ENCODE peak calls at places on chromosome 5, in eight cellular contexts. W is mammary epithelial cell, L is cardiac muscle cell, T is neuronal stem cell, O is NT2/D1, N is OCI-LY7, Q is tibial artery, J is IMR-90. D is an unnamed sample.

GRCh38 chr5:173807150-173807784 is 80.9 kb upstream of the CPEB4 start:
- DNase-seq in N (no peak), T (no peak), W (no peak), O (no peak), J (no peak), Q (no peak), L (no peak), D (no peak)

GRCh38 chr5:35482167-35482755 is 135.4 kb upstream of the SPEF2 start:
- DNase-seq in Q (no peak), O (no peak), W (no peak), T (no peak), J (no peak), N (no peak), L (no peak), D (no peak)

GRCh38 chr5:168479166-168479565 is 7.1 kb upstream of the RARS1 start:
- DNase-seq in W (peak; percentile 9), O (no peak), J (peak; percentile 19), Q (no peak), N (no peak), T (no peak), L (no peak), D (no peak)

GRCh38 chr5:111545031-111545430 is 32.7 kb upstream of the STARD4 start:
- DNase-seq in N (no peak), J (no peak), O (no peak), W (peak; percentile 58), T (no peak), Q (no peak), L (no peak), D (no peak)

GRCh38 chr5:179795049-179795862 is 1.5 kb downstream of the LTC4S start:
- DNase-seq in J (no peak), Q (peak; percentile 73), O (no peak), T (no peak), W (peak; percentile 64), L (no peak), N (peak; percentile 68), D (no peak)

GRCh38 chr5:143436871-143437270 is 33.4 kb upstream of the NR3C1 start:
- DNase-seq in W (peak; percentile 42), Q (no peak), L (no peak), J (peak; percentile 7), T (no peak), O (no peak), N (no peak), D (no peak)

GRCh38 chr5:104347119-104347708 is 784.6 kb upstream of the NUDT12 start:
- DNase-seq in O (no peak), T (no peak), L (peak; percentile 66), N (no peak), J (peak; percentile 38), W (no peak), Q (no peak), D (no peak)

GRCh38 chr5:125026900-125027731 is 280.7 kb upstream of the ZNF608 start:
- DNase-seq in O (no peak), T (no peak), Q (no peak), W (peak; percentile 74), J (no peak), N (no peak), L (peak; percentile 72), D (no peak)

GRCh38 chr5:111697881-111698757 is 58.9 kb downstream of the NREP start:
- DNase-seq in O (no peak), Q (no peak), W (no peak), J (peak; percentile 42), N (peak; percentile 26), T (no peak), L (peak; percentile 50), D (no peak)

GRCh38 chr5:42949348-42950090 is 90.6 kb downstream of the ANXA2R start:
- DNase-seq in W (no peak), N (peak; percentile 54), T (no peak), Q (peak; percentile 77), J (peak; percentile 83), L (peak; percentile 87), O (no peak), D (peak; percentile 56)
- H3K4me3 ChIP-seq in W (peak overlapping the region; percentile 27), N (peak overlapping the region; percentile 27), T (no peak overlapping the region), Q (peak overlapping the region; percentile 60), J (peak overlapping the region; percentile 28), L (no peak overlapping the region), O (no peak overlapping the region), D (peak overlapping the region; percentile 88)

GRCh38 chr5:141258948-141259347 is 13.8 kb downstream of the PCDHB15 start:
- DNase-seq in T (no peak), J (no peak), Q (no peak), N (no peak), L (no peak), O (no peak), W (no peak), D (no peak)
- H3K9me3 ChIP-seq in T (peaks cover 80% of the 10 kb centered on the region), J (peaks cover 40% of the 10 kb centered on the region), Q (peaks cover 100% of the 10 kb centered on the region), N (peaks cover 41% of the 10 kb centered on the region), L (peaks cover 8% of the 10 kb centered on the region), O (peaks cover 96% of the 10 kb centered on the region), W (peaks cover 38% of the 10 kb centered on the region), D (peaks cover 80% of the 10 kb centered on the region)

GRCh38 chr5:105407190-105407589 is 1844.6 kb upstream of the NUDT12 start:
- DNase-seq in J (no peak), L (no peak), N (no peak), W (no peak), T (no peak), Q (no peak), O (no peak), D (no peak)
- H3K4me3 ChIP-seq in J (no peak overlapping the region), L (no peak overlapping the region), N (no peak overlapping the region), W (no peak overlapping the region), T (no peak overlapping the region), Q (no peak overlapping the region), O (no peak overlapping the region), D (no peak overlapping the region)

GRCh38 chr5:24026288-24026687 is 518.9 kb downstream of the PRDM9 start:
- DNase-seq in W (no peak), N (no peak), Q (no peak), L (no peak), J (no peak), O (no peak), T (no peak), D (no peak)
- H3K9me3 ChIP-seq in W (peaks cover 2% of the 10 kb centered on the region), N (no peaks in the 10 kb centered on the region), Q (peaks cover 9% of the 10 kb centered on the region), L (no peaks in the 10 kb centered on the region), J (peaks cover 3% of the 10 kb centered on the region), O (no peaks in the 10 kb centered on the region), T (no peaks in the 10 kb centered on the region), D (peaks cover 8% of the 10 kb centered on the region)

GRCh38 chr5:175059687-175060194 is 335.4 kb downstream of the MSX2 start:
- DNase-seq in Q (peak; percentile 73), J (peak; percentile 62), T (peak; percentile 72), O (peak; percentile 54), W (no peak), L (no peak), N (no peak), D (no peak)
- H3K4me3 ChIP-seq in Q (peak overlapping the region; percentile 28), J (no peak overlapping the region), T (no peak overlapping the region), O (peak overlapping the region; percentile 33), W (no peak overlapping the region), L (no peak overlapping the region), N (no peak overlapping the region), D (no peak overlapping the region)

GRCh38 chr5:33102551-33102950 is 338.2 kb upstream of the TARS1 start:
- DNase-seq in N (no peak), J (peak; percentile 21), T (no peak), W (no peak), O (no peak), Q (no peak), L (no peak), D (no peak)

DNA sequence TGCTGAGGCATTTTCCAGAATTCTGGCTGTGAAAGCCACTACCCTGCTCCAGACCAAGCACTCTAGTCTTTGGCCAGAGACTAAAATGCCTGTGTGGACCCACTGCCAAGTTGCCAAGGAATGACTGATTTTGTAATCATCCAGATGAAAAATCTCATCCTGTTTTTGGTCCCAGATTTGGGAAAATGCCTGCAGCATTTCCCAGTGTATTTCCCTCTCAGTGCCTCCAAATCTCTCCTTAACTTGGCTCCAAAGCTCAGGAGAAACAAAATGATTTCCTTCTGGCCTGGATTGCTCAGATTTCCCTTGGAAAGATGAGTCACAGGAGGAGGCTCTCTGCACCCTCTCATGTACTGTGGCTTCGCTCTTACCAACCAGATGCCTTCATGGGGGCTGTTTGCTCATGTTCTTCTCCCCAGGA is 335.2 kb upstream of the TARS1 start:
- DNase-seq in L (peak; percentile 67), Q (no peak), O (no peak), J (peak; percentile 82), N (no peak), T (no peak), W (peak; percentile 24), D (no peak)
- H3K9me3 ChIP-seq in L (no peaks in the 10 kb centered on the region), Q (peaks cover 13% of the 10 kb centered on the region), O (peaks cover 33% of the 10 kb centered on the region), J (peaks cover 12% of the 10 kb centered on the region), N (no peaks in the 10 kb centered on the region), T (no peaks in the 10 kb centered on the region), W (peaks cover 16% of the 10 kb centered on the region), D (peaks cover 6% of the 10 kb centered on the region)

DNA sequence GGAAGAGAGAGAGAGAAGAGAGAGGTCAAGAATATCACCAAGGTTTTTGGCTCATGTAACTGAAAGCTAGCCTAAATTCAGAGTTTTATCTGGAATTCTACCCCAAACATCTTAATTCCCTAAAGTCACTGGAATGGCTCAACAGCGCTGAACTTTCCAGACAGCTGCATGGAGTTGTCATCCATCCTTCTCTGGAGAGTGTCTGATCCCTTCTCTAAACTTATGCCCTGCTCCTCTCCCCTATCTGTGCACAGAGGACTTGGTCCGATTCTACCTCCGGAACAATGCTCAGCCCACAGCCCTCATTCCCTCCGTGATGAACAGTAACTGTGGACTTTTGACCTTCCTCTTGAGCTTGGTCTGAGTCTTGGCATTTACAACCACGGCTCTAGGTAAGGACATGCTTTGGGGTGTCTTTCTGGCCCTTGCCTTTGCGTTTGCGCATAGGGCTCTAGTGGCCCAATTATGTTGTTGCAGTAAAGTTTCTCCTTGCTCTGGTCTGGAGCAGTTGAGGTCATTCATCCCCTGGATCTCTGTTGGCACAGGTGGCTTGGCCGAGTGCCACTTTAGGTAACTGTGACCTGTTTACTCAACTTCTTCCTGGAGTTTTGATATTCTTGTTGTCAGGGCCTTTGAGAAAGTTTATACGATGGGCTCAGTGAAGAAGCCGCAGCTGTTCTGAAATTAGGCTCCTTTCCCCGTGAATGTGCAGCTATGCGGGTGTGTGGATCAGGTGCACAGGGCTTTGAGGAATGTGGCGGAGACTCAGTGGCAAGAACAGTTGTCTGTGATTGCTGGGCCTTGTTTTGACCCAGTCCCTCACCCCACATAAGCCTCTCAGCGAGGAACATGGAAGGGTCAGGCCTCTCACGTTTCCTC is 18.4 kb upstream of the CD180 start:
- DNase-seq in L (no peak), N (no peak), W (no peak), J (no peak), T (no peak), Q (no peak), O (no peak), D (no peak)
- H3K4me3 ChIP-seq in L (no peak overlapping the region), N (peak overlapping the region; percentile 36), W (no peak overlapping the region), J (no peak overlapping the region), T (no peak overlapping the region), Q (no peak overlapping the region), O (no peak overlapping the region), D (peak overlapping the region; percentile 84)